ENCODE peak calls at places on chromosomes 2 and 18, in eight cellular contexts. B, O, Z, H, J, T, G and F are unnamed samples.
A peak's percentile ranks its signal among the peaks of the same experiment; 100 is the strongest.

GRCh38 chr2:217959723-217960122 is 43.1 kb downstream of the TNS1 start:
- DNase-seq in J (no peak), G (no peak), B (no peak), T (no peak), Z (no peak), H (peak; percentile 28), O (no peak), F (no peak)

GRCh38 chr2:241752253-241752652 is 17.8 kb downstream of the D2HGDH start:
- DNase-seq in J (no peak), O (peak; percentile 28), Z (no peak), B (no peak), T (no peak), G (no peak), H (no peak), F (no peak)

GRCh38 chr18:35390956-35391695 is 14.0 kb upstream of the ZNF396 start:
- DNase-seq in O (no peak), B (no peak), H (no peak), G (no peak), Z (no peak), T (no peak), J (no peak), F (no peak)

GRCh38 chr2:120441744-120442471 is 96.0 kb downstream of the INHBB start:
- DNase-seq in G (peak; percentile 25), B (no peak), T (no peak), O (peak; percentile 83), H (peak; percentile 85), J (no peak), Z (peak; percentile 44), F (no peak)

GRCh38 chr2:52431352-52431760 is 1336.2 kb upstream of the CHAC2 start:
- DNase-seq in J (no peak), Z (no peak), T (no peak), O (no peak), H (no peak), G (no peak), B (no peak), F (no peak)

GRCh38 chr2:30149976-30150375 is 3.2 kb downstream of the YPEL5 start:
- DNase-seq in J (no peak), T (no peak), B (no peak), G (no peak), O (no peak), H (no peak), Z (no peak), F (no peak)

GRCh38 chr2:238644095-238645081 is 203.5 kb upstream of the TWIST2 start:
- DNase-seq in Z (no peak), G (peak; percentile 93), H (no peak), J (no peak), T (peak; percentile 26), O (no peak), B (no peak), F (no peak)

GRCh38 chr2:233772153-233772552 is 6.0 kb upstream of the MROH2A start:
- DNase-seq in T (no peak), O (no peak), G (no peak), H (no peak), B (no peak), J (no peak), Z (no peak), F (no peak)

GRCh38 chr18:50096766-50097435 is 98.0 kb downstream of the MYO5B start:
- DNase-seq in J (no peak), G (no peak), B (no peak), O (no peak), H (no peak), T (no peak), Z (no peak), F (no peak)

GRCh38 chr2:145987797-145988196 is 1467.9 kb upstream of the ZEB2 start:
- DNase-seq in J (no peak), T (no peak), G (no peak), Z (no peak), B (no peak), H (no peak), O (no peak), F (no peak)

GRCh38 chr2:37713258-37713700 is 41.8 kb upstream of the CDC42EP3 start:
- DNase-seq in O (no peak), B (peak; percentile 67), G (peak; percentile 95), T (no peak), H (no peak), J (no peak), Z (no peak), F (no peak)

GRCh38 chr2:12498703-12499102 is 218.0 kb upstream of the TRIB2 start:
- DNase-seq in Z (no peak), O (no peak), G (peak; percentile 94), H (no peak), B (no peak), T (no peak), J (no peak), F (no peak)

GRCh38 chr2:236731767-236732580 is 162.3 kb downstream of the ACKR3 start:
- DNase-seq in O (peak; percentile 84), B (no peak), H (no peak), G (peak; percentile 76), Z (no peak), T (no peak), J (peak; percentile 79), F (peak; percentile 50)

GRCh38 chr2:179596018-179596417 is 265.4 kb downstream of the ZNF385B start:
- DNase-seq in J (no peak), G (peak; percentile 23), B (no peak), T (peak; percentile 40), Z (no peak), H (no peak), O (no peak), F (no peak)

GRCh38 chr2:215189393-215189792 is 51.0 kb upstream of the ABCA12 start:
- DNase-seq in G (no peak), B (no peak), J (no peak), O (no peak), Z (no peak), T (no peak), H (no peak), F (no peak)

GRCh38 chr2:162430323-162430722 is 86.4 kb downstream of the GCA start:
- DNase-seq in O (no peak), G (no peak), Z (no peak), J (no peak), H (no peak), B (no peak), T (no peak), F (no peak)

GRCh38 chr2:111662039-111662740 is 221.8 kb downstream of the ANAPC1 start:
- DNase-seq in J (no peak), B (peak; percentile 60), H (no peak), G (peak; percentile 69), Z (no peak), O (no peak), T (no peak), F (no peak)

GRCh38 chr2:155109527-155109926 is 411.0 kb downstream of the KCNJ3 start:
- DNase-seq in B (no peak), G (no peak), J (no peak), Z (no peak), O (no peak), H (no peak), T (no peak), F (no peak)